ENCODE peak calls at places on chromosomes 4 and X, in four cellular contexts. One of them, this sample, is unnamed.

GRCh38 chr4:119299221-119300071 is 22.5 kb downstream of the FABP2 start:
- DNase-seq in mesendoderm: peak; percentile 56
- DNase-seq in H9: no peak
- DNase-seq in neuronal stem cell: no peak
- DNase-seq in this sample: peak; percentile 43

GRCh38 chrX:13605611-13606010 is 36.2 kb downstream of the EGFL6 start:
- DNase-seq in mesendoderm: no peak
- DNase-seq in H9: no peak
- DNase-seq in neuronal stem cell: no peak
- DNase-seq in this sample: no peak

GRCh38 chr4:155954118-155954503 is 445 bp upstream of the CTSO start:
- DNase-seq in mesendoderm: no peak
- DNase-seq in H9: no peak
- DNase-seq in neuronal stem cell: no peak
- DNase-seq in this sample: no peak

GRCh38 chr4:94488667-94489066 is 36.9 kb downstream of the PDLIM5 start:
- DNase-seq in mesendoderm: no peak
- DNase-seq in H9: no peak
- DNase-seq in neuronal stem cell: no peak
- DNase-seq in this sample: peak; percentile 76

GRCh38 chr4:125317526-125317880 is 2.7 kb downstream of the FAT4 start:
- DNase-seq in mesendoderm: peak; percentile 71
- DNase-seq in H9: peak; percentile 72
- DNase-seq in neuronal stem cell: peak; percentile 37
- DNase-seq in this sample: peak; percentile 63

GRCh38 chrX:120839506-120839905 is 36.2 kb downstream of the CT47B1 start:
- DNase-seq in mesendoderm: no peak
- DNase-seq in H9: no peak
- DNase-seq in neuronal stem cell: no peak
- DNase-seq in this sample: no peak

GRCh38 chr4:145734576-145735329 is 54.8 kb downstream of the C4orf51 start:
- DNase-seq in mesendoderm: peak; percentile 79
- DNase-seq in H9: no peak
- DNase-seq in neuronal stem cell: no peak
- DNase-seq in this sample: peak; percentile 90

GRCh38 chrX:77398341-77398740 is 48.8 kb upstream of the FGF16 start:
- DNase-seq in mesendoderm: no peak
- DNase-seq in H9: no peak
- DNase-seq in neuronal stem cell: no peak
- DNase-seq in this sample: no peak

GRCh38 chrX:38036471-38036870 is 30.1 kb downstream of the SYTL5 start:
- DNase-seq in mesendoderm: no peak
- DNase-seq in H9: no peak
- DNase-seq in neuronal stem cell: no peak
- DNase-seq in this sample: no peak

GRCh38 chrX:39000802-39001201 is 199.5 kb downstream of the MID1IP1 start:
- DNase-seq in mesendoderm: no peak
- DNase-seq in H9: no peak
- DNase-seq in neuronal stem cell: no peak
- DNase-seq in this sample: peak; percentile 19

GRCh38 chr4:112274959-112275358 is 10.7 kb downstream of the TIFA start:
- DNase-seq in mesendoderm: no peak
- DNase-seq in H9: no peak
- DNase-seq in neuronal stem cell: no peak
- DNase-seq in this sample: no peak

GRCh38 chrX:115968436-115969252 is 201.9 kb upstream of the AGTR2 start:
- DNase-seq in mesendoderm: peak; percentile 96
- DNase-seq in H9: peak; percentile 97
- DNase-seq in neuronal stem cell: peak; percentile 26
- DNase-seq in this sample: peak; percentile 66

GRCh38 chr4:157196050-157196449 is 24.5 kb upstream of the GRIA2 start:
- DNase-seq in mesendoderm: peak; percentile 11
- DNase-seq in H9: peak; percentile 39
- DNase-seq in neuronal stem cell: no peak
- DNase-seq in this sample: no peak

GRCh38 chrX:131441033-131441432 is 102.8 kb upstream of the OR13H1 start:
- DNase-seq in mesendoderm: no peak
- DNase-seq in H9: no peak
- DNase-seq in neuronal stem cell: no peak
- DNase-seq in this sample: peak; percentile 26

GRCh38 chr4:184950926-184951325 is 67.4 kb upstream of the HELT start:
- DNase-seq in mesendoderm: no peak
- DNase-seq in H9: no peak
- DNase-seq in neuronal stem cell: no peak
- DNase-seq in this sample: no peak

GRCh38 chr4:15239866-15240265 is 188.0 kb upstream of the C1QTNF7 start:
- DNase-seq in mesendoderm: no peak
- DNase-seq in H9: no peak
- DNase-seq in neuronal stem cell: no peak
- DNase-seq in this sample: peak; percentile 66

GRCh38 chr4:141427726-141428296 is 207.1 kb downstream of the ZNF330 start:
- DNase-seq in mesendoderm: no peak
- DNase-seq in H9: no peak
- DNase-seq in neuronal stem cell: no peak
- DNase-seq in this sample: no peak

GRCh38 chr4:96016615-96017299 is 176.9 kb downstream of the PDHA2 start:
- DNase-seq in mesendoderm: peak; percentile 4
- DNase-seq in H9: no peak
- DNase-seq in neuronal stem cell: no peak
- DNase-seq in this sample: peak; percentile 54

GRCh38 chr4:73142995-73143547 is 73.6 kb upstream of the COX18 start:
- DNase-seq in mesendoderm: no peak
- DNase-seq in H9: no peak
- DNase-seq in neuronal stem cell: no peak
- DNase-seq in this sample: peak; percentile 10

GRCh38 chrX:75149654-75150053 is 6.4 kb downstream of the ABCB7 start:
- DNase-seq in mesendoderm: no peak
- DNase-seq in H9: no peak
- DNase-seq in neuronal stem cell: no peak
- DNase-seq in this sample: no peak

GRCh38 chr4:82431026-82431745 is 796 bp downstream of the ENOPH1 start:
- DNase-seq in mesendoderm: peak; percentile 63
- DNase-seq in H9: peak; percentile 42
- DNase-seq in neuronal stem cell: no peak
- DNase-seq in this sample: peak; percentile 39

GRCh38 chrX:109859673-109860072 is 126.6 kb upstream of the ACSL4 start:
- DNase-seq in mesendoderm: peak; percentile 5
- DNase-seq in H9: no peak
- DNase-seq in neuronal stem cell: no peak
- DNase-seq in this sample: no peak

GRCh38 chrX:131734621-131735020 is 190.7 kb downstream of the OR13H1 start:
- DNase-seq in mesendoderm: no peak
- DNase-seq in H9: no peak
- DNase-seq in neuronal stem cell: no peak
- DNase-seq in this sample: no peak

GRCh38 chr4:184424993-184425758 is 49.2 kb downstream of the IRF2 start:
- DNase-seq in mesendoderm: no peak
- DNase-seq in H9: no peak
- DNase-seq in neuronal stem cell: no peak
- DNase-seq in this sample: peak; percentile 81

GRCh38 chr4:25310066-25310824 is 2.3 kb upstream of the ZCCHC4 start:
- DNase-seq in mesendoderm: no peak
- DNase-seq in H9: no peak
- DNase-seq in neuronal stem cell: no peak
- DNase-seq in this sample: no peak

GRCh38 chrX:119455264-119455663 is 13.0 kb upstream of the SLC25A5 start:
- DNase-seq in mesendoderm: no peak
- DNase-seq in H9: no peak
- DNase-seq in neuronal stem cell: no peak
- DNase-seq in this sample: peak; percentile 29

GRCh38 chr4:37693450-37694190 is 7.4 kb upstream of the RELL1 start:
- DNase-seq in mesendoderm: no peak
- DNase-seq in H9: no peak
- DNase-seq in neuronal stem cell: no peak
- DNase-seq in this sample: peak; percentile 93

GRCh38 chrX:15947648-15948317 is 93.2 kb upstream of the AP1S2 start:
- DNase-seq in mesendoderm: peak; percentile 91
- DNase-seq in H9: peak; percentile 82
- DNase-seq in neuronal stem cell: peak; percentile 3
- DNase-seq in this sample: peak; percentile 53

GRCh38 chr4:80142396-80143304 is 54.7 kb upstream of the PRDM8 start:
- DNase-seq in mesendoderm: no peak
- DNase-seq in H9: no peak
- DNase-seq in neuronal stem cell: no peak
- DNase-seq in this sample: peak; percentile 33

GRCh38 chr4:13547563-13548041 is 3.3 kb upstream of the NKX3-2 start:
- DNase-seq in mesendoderm: no peak
- DNase-seq in H9: no peak
- DNase-seq in neuronal stem cell: no peak
- DNase-seq in this sample: peak; percentile 42

GRCh38 chr4:153281476-153281875 is 63.0 kb upstream of the MND1 start:
- DNase-seq in mesendoderm: no peak
- DNase-seq in H9: no peak
- DNase-seq in neuronal stem cell: no peak
- DNase-seq in this sample: no peak

GRCh38 chr4:88737304-88738015 is 39.8 kb upstream of the NAP1L5 start:
- DNase-seq in mesendoderm: peak; percentile 19
- DNase-seq in H9: no peak
- DNase-seq in neuronal stem cell: no peak
- DNase-seq in this sample: peak; percentile 17

GRCh38 chr4:184801781-184802180 is 24.0 kb downstream of the ACSL1 start:
- DNase-seq in mesendoderm: peak; percentile 28
- DNase-seq in H9: no peak
- DNase-seq in neuronal stem cell: no peak
- DNase-seq in this sample: no peak

GRCh38 chr4:174023641-174024040 is 259.8 kb downstream of the FBXO8 start:
- DNase-seq in mesendoderm: no peak
- DNase-seq in H9: no peak
- DNase-seq in neuronal stem cell: no peak
- DNase-seq in this sample: peak; percentile 54

GRCh38 chr4:93617596-93617995 is 211.0 kb upstream of the ATOH1 start:
- DNase-seq in mesendoderm: peak; percentile 67
- DNase-seq in H9: no peak
- DNase-seq in neuronal stem cell: no peak
- DNase-seq in this sample: no peak

GRCh38 chrX:11944486-11944885 is 186.4 kb downstream of the MSL3 start:
- DNase-seq in mesendoderm: peak; percentile 81
- DNase-seq in H9: peak; percentile 66
- DNase-seq in neuronal stem cell: peak; percentile 5
- DNase-seq in this sample: peak; percentile 51

GRCh38 chr4:187744911-187745310 is 250.7 kb upstream of the ZFP42 start:
- DNase-seq in mesendoderm: no peak
- DNase-seq in H9: no peak
- DNase-seq in neuronal stem cell: no peak
- DNase-seq in this sample: no peak

GRCh38 chrX:23127586-23127985 is 127.8 kb downstream of the DDX53 start:
- DNase-seq in mesendoderm: peak; percentile 5
- DNase-seq in H9: no peak
- DNase-seq in neuronal stem cell: no peak
- DNase-seq in this sample: no peak

GRCh38 chrX:71671043-71671829 is 3.9 kb downstream of the LOC101059915 start:
- DNase-seq in mesendoderm: no peak
- DNase-seq in H9: no peak
- DNase-seq in neuronal stem cell: no peak
- DNase-seq in this sample: no peak
- H2AK5ac ChIP-seq in mesendoderm: no peak overlapping the region
- H2AK5ac ChIP-seq in H9: no peak overlapping the region
- H2AK5ac ChIP-seq in neuronal stem cell: no peak overlapping the region
- H2AK5ac ChIP-seq in this sample: no peak overlapping the region

GRCh38 chr4:147773261-147774184 is 41.6 kb downstream of the ARHGAP10 start:
- DNase-seq in mesendoderm: peak; percentile 33
- DNase-seq in H9: no peak
- DNase-seq in neuronal stem cell: no peak
- DNase-seq in this sample: peak; percentile 73

GRCh38 chr4:147772056-147772455 is 40.2 kb downstream of the ARHGAP10 start:
- DNase-seq in mesendoderm: no peak
- DNase-seq in H9: no peak
- DNase-seq in neuronal stem cell: no peak
- DNase-seq in this sample: no peak

GRCh38 chr4:147770831-147771230 is 38.9 kb downstream of the ARHGAP10 start:
- DNase-seq in mesendoderm: no peak
- DNase-seq in H9: no peak
- DNase-seq in neuronal stem cell: no peak
- DNase-seq in this sample: no peak

GRCh38 chr4:147769386-147769785 is 37.5 kb downstream of the ARHGAP10 start:
- DNase-seq in mesendoderm: no peak
- DNase-seq in H9: no peak
- DNase-seq in neuronal stem cell: no peak
- DNase-seq in this sample: no peak

DNA sequence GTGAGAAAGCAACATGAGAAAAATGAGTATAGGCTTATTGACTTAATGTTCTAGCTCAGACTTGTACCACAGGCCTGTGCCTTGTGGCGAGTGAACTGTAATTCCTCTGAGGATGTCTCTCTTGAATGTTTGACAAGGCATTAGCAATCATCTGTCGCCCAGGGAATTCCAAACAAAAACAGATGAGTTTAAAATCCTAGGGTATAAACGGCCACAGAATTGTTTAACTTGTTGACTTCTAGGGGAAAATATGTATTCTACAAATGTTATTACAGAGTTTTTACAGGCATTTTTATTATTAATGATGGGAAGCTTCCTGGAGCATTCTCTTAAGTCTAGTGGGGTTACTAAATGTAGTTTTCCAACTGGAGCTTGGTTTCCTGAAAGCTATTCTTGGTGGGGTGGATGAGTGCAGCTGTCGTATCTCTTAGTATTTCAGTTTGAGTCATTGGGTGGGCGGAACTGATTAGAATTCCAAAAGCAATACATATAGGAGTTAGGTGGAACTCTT is 40.6 kb downstream of the ARHGAP10 start:
- DNase-seq in mesendoderm: no peak
- DNase-seq in H9: no peak
- DNase-seq in neuronal stem cell: no peak
- DNase-seq in this sample: peak; percentile 80
- H2BK15ac ChIP-seq in mesendoderm: no peak overlapping the region
- H2BK15ac ChIP-seq in H9: no peak overlapping the region
- H2BK15ac ChIP-seq in neuronal stem cell: no peak overlapping the region
- H2BK15ac ChIP-seq in this sample: no peak overlapping the region

GRCh38 chr4:78776729-78777555 is 792 bp downstream of the BMP2K start:
- DNase-seq in mesendoderm: peak; percentile 73
- DNase-seq in H9: peak; percentile 45
- DNase-seq in neuronal stem cell: peak; percentile 45
- DNase-seq in this sample: peak; percentile 71
- H3K18ac ChIP-seq in mesendoderm: peak overlapping the region; percentile 94
- H3K18ac ChIP-seq in H9: peak overlapping the region; percentile 75
- H3K18ac ChIP-seq in neuronal stem cell: peak overlapping the region; percentile 92
- H3K18ac ChIP-seq in this sample: peak overlapping the region; percentile 74

DNA sequence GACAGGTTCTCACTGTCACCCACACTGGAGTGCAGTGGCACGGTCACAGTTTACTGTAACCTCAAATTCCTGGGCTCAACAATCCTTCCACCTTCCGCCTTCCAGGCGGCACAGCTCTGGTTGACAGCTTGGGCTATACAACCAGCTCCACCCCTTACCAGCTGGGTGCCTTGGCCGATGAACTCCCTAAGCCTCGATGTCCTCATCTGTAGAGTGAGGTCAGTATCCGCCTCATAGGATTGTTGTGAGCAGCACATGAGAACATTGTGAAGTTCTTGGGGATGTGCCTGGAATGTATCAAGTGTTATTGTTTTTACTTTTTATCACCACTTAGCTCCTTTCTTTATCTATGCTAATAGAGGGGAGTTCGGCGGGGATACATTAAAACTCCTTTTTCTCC is 23.3 kb downstream of the UCHL1 start:
- DNase-seq in mesendoderm: peak; percentile 61
- DNase-seq in H9: no peak
- DNase-seq in neuronal stem cell: no peak
- DNase-seq in this sample: no peak
- H2AK5ac ChIP-seq in mesendoderm: no peak overlapping the region
- H2AK5ac ChIP-seq in H9: no peak overlapping the region
- H2AK5ac ChIP-seq in neuronal stem cell: no peak overlapping the region
- H2AK5ac ChIP-seq in this sample: no peak overlapping the region

GRCh38 chr4:56462157-56462556 is 5.3 kb upstream of the SRP72 start:
- DNase-seq in mesendoderm: no peak
- DNase-seq in H9: no peak
- DNase-seq in neuronal stem cell: no peak
- DNase-seq in this sample: no peak
- H2BK15ac ChIP-seq in mesendoderm: no peak overlapping the region
- H2BK15ac ChIP-seq in H9: no peak overlapping the region
- H2BK15ac ChIP-seq in neuronal stem cell: no peak overlapping the region
- H2BK15ac ChIP-seq in this sample: no peak overlapping the region